ENCODE peak calls at places on chromosome 9, in nine cellular contexts. S is AG09319; R is psoas muscle; Q is thyroid gland; Y is neural crest cell; K is left ventricle myocardium inferior; J is adrenal gland; V is CD4-positive, alpha-beta T cell; G is CD8-positive, alpha-beta T cell. E is an unnamed sample.

GRCh38 chr9:136399176-136400037 is 563 bp downstream of the SNAPC4 start:
- DNase-seq in Q (peak), V (no peak), K (no peak), S (no peak), G (no peak), J (no peak), R (no peak), Y (peak), E (peak)

GRCh38 chr9:70954607-70955143 is 166.7 kb downstream of the TRPM3 start:
- DNase-seq in J (no peak), Y (no peak), V (no peak), G (no peak), S (no peak), R (no peak), Q (no peak), K (no peak), E (peak)

GRCh38 chr9:117335797-117336435 is 78.9 kb downstream of the ASTN2 start:
- DNase-seq in V (no peak), Q (no peak), J (no peak), K (no peak), Y (no peak), R (no peak), S (no peak), G (no peak), E (no peak)

GRCh38 chr9:123761905-123762605 is 167.9 kb downstream of the DENND1A start:
- DNase-seq in G (no peak), K (no peak), V (no peak), R (no peak), Y (no peak), S (no peak), Q (peak), J (no peak), E (no peak)

GRCh38 chr9:133184971-133185370 is 21.3 kb upstream of the GBGT1 start:
- DNase-seq in R (no peak), S (no peak), Q (peak), K (no peak), Y (peak), J (peak), G (no peak), V (no peak), E (no peak)

GRCh38 chr9:21686738-21687137 is 115.7 kb upstream of the MTAP start:
- DNase-seq in J (no peak), S (no peak), V (no peak), Y (no peak), K (no peak), Q (no peak), R (no peak), G (no peak), E (no peak)

GRCh38 chr9:38649731-38650363 is 29.5 kb upstream of the ANKRD18A start:
- DNase-seq in S (no peak), R (no peak), G (no peak), J (no peak), K (peak), Q (no peak), Y (no peak), V (no peak), E (no peak)

GRCh38 chr9:14823800-14824199 is 86.4 kb downstream of the FREM1 start:
- DNase-seq in R (no peak), Y (no peak), J (no peak), K (no peak), G (no peak), Q (no peak), V (no peak), S (no peak), E (no peak)

GRCh38 chr9:130399768-130400167 is 45.0 kb upstream of the ASS1 start:
- DNase-seq in Y (no peak), S (no peak), J (no peak), R (no peak), G (no peak), V (no peak), K (no peak), Q (no peak), E (no peak)

GRCh38 chr9:88342246-88342645 is 46.0 kb upstream of the SPIN1 start:
- DNase-seq in K (no peak), V (no peak), S (no peak), R (no peak), Y (no peak), Q (no peak), G (no peak), J (no peak), E (no peak)

GRCh38 chr9:124256517-124257069 is 1.2 kb upstream of the NEK6 start:
- DNase-seq in Y (no peak), S (peak), R (no peak), V (no peak), G (no peak), J (peak), K (no peak), Q (peak), E (peak)

GRCh38 chr9:121399883-121400607 is 30.0 kb upstream of the STOM start:
- DNase-seq in Q (no peak), K (no peak), G (no peak), J (no peak), V (no peak), R (no peak), S (peak), Y (no peak), E (no peak)

GRCh38 chr9:81083821-81084512 is 605.4 kb downstream of the TLE1 start:
- DNase-seq in J (peak), R (no peak), G (no peak), K (no peak), S (peak), Y (no peak), Q (no peak), V (no peak), E (no peak)

GRCh38 chr9:81082251-81082650 is 607.1 kb downstream of the TLE1 start:
- DNase-seq in R (no peak), J (no peak), S (no peak), K (no peak), G (no peak), Q (no peak), V (no peak), Y (no peak), E (no peak)

GRCh38 chr9:81080900-81081299 is 608.4 kb downstream of the TLE1 start:
- DNase-seq in K (no peak), S (no peak), G (no peak), V (no peak), R (no peak), J (no peak), Y (no peak), Q (no peak), E (no peak)

GRCh38 chr9:81080185-81080584 is 609.2 kb downstream of the TLE1 start:
- DNase-seq in Q (no peak), Y (no peak), J (no peak), G (no peak), S (no peak), R (no peak), V (no peak), K (no peak), E (no peak)

DNA sequence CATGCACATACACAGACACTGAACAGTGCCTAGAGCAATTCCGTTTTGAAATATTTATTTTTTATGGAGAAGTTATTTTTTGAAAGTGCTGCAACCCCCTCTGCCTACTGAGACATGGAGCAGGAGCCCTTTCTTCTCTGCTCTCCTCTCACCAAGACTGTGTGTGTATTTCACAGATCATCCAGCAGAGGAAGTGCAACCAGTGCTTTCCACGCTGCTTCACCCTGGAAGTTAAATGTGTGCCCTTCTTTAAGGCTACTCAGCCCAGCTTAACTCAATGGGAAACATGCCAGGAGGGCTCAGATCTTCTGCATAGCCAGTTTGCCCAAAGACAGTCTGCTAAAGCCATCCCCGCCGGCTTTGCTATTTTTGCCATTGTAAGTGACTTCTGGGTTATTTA is 606.3 kb downstream of the TLE1 start:
- DNase-seq in Q (no peak), V (no peak), Y (no peak), S (no peak), R (no peak), J (peak), G (no peak), K (no peak), E (no peak)
- TF ChIP-seq CTCF in Q (no peak), V (no peak), Y (peak), S (no peak), R (no peak), J (no peak), G (no peak), K (peak), E (peak)

DNA sequence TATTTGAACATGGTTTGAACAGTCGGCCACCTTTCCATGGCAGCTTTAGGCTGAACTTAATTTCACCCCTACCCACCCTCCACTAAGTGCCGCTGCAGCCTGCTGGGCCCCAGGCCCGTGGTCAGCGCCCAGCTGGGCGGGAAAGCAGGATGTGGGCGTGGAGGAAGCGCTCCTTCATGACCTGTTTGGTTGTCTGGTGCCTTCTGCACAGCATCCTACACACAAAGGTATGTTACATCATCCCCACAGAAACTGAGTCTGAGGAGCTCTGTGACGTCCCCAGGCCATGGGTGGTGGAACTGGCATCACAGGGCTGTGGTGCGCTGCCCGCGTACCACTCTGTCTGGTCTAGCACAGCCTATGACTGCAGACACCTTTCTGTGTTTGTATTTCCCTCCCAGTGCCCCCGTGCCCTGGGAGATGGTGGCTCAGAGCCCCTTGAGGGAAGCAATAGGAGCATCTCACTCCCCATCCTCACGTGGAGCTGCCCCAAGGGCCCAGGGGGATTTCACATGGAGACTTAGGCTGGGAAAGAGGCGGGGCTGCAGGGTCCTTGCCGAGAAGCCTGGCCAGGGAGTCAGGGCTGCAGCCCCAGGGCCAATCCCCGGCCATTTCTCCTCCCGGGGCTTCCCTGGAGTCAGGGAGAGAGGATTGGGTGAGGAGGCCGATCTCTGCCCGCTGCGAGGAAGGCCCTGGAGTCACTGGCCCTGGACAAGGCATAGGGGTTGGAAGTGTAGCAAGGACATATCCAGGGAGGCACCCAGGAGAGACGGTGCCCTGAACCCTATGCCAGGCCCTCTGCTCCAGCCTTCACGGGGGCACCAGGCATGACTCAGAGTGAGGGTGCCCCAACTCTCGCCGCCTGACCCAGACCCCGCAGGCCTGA is 37.5 kb upstream of the SUSD3 start:
- DNase-seq in Y (no peak), V (peak), J (peak), S (no peak), Q (no peak), G (peak), R (no peak), K (no peak), E (peak)
- TF ChIP-seq CTCF in Y (no peak), V (no peak), J (no peak), S (no peak), Q (no peak), G (peak), R (no peak), K (no peak), E (no peak)

GRCh38 chr9:104074876-104075275 is 19.2 kb upstream of the SMC2 start:
- DNase-seq in V (no peak), G (no peak), S (no peak), Q (no peak), K (no peak), R (no peak), J (no peak), Y (no peak), E (no peak)

GRCh38 chr9:104073770-104074133 is 20.4 kb upstream of the SMC2 start:
- DNase-seq in V (no peak), S (no peak), G (no peak), Q (no peak), K (no peak), J (no peak), Y (no peak), R (no peak), E (no peak)

GRCh38 chr9:104073098-104073769 is 20.9 kb upstream of the SMC2 start:
- DNase-seq in Q (no peak), V (no peak), Y (no peak), J (no peak), S (no peak), R (no peak), G (no peak), K (no peak), E (no peak)

GRCh38 chr9:104078596-104078995 is 15.5 kb upstream of the SMC2 start:
- DNase-seq in Y (no peak), Q (no peak), S (no peak), K (no peak), R (no peak), J (no peak), V (no peak), G (no peak), E (no peak)

DNA sequence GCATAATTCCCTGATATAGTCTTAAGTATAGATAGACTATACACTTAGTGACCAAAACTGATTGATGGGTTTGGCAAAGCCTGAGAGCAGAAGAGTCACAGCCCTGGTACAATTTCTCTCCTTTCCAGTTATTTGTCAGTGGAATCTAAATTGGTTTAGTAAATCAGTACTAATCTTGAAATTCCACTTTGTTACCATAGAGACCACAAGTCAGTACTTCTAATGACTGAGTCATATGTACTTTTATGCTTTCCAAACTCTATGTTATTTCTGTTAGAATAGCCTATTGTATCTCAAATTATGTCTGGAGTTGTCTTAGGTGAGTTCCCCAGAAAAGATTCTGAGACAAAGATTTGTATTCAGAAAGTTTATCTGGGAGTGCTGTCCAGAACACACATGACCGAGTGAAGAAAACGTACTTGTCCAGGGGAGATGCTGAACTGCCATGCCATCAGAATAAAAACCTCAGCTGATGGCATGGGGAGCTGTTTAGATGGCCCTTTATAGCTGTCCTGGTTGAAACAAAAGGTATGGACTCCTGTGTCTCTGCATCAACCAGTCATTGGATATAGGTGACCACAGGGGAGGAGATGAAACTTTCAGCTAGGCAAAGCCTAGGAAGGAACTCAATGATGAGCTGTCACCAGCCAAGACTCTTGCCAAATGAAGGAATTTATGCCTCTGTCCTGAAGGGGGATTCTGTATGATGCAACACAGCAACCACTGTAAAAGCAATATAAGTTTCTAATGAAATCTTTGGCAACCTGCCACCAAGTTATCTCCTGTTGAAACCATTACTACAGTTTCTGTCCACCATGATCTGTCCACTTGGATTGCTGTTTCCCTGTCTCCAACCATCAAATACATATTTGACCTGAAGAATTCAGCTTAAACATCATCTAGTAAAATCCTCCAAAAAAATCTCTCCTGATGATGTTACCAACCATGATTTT is 18.0 kb upstream of the SMC2 start:
- DNase-seq in Q (no peak), J (no peak), R (no peak), Y (no peak), V (no peak), G (no peak), S (no peak), K (no peak), E (no peak)
- TF ChIP-seq CTCF in Q (no peak), J (no peak), R (no peak), Y (no peak), V (no peak), G (no peak), S (no peak), K (no peak), E (peak)

DNA sequence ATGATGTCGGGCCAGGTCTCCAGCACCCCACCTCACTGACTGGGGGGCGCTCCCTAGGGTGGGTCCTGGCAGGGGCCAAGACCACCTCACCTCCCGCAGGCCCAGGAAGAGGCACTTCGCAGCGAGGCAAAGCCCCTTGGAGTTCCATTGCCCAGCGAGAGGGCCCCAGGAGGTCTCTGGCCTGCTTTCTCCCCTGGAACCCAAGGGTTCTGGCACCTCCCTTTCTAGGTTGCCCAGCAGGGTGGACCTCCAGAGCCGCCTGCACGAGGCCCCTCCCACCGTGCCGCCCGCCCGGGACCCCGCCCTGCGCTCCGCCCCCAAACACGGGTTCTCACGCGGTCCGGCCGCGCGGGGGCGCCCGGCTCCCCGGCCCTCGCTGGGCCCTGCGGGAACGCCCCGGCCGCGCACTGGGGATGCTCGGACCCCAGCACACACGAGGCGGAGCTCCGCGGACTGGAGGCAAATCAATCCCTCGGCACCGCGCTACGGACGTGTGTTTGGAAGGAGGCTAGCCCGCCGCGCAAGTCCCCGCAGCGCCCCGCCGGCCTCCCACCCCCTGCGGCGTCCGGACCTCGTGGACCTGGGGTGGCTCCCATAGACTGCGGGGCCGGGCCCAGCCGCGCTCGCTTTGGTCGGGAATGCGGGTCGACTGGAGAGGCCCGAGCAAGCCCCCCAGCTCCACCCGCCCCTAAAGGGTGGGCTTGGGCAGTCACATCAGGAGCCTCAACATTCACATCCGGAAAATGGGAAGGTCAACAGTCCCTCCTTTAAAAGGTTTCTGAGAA is 99.5 kb upstream of the LMX1B start:
- DNase-seq in V (peak), Q (peak), S (no peak), K (peak), R (peak), J (no peak), G (peak), Y (peak), E (peak)
- TF ChIP-seq CTCF in V (peak), Q (no peak), S (peak), K (peak), R (peak), J (peak), G (peak), Y (peak), E (peak)

DNA sequence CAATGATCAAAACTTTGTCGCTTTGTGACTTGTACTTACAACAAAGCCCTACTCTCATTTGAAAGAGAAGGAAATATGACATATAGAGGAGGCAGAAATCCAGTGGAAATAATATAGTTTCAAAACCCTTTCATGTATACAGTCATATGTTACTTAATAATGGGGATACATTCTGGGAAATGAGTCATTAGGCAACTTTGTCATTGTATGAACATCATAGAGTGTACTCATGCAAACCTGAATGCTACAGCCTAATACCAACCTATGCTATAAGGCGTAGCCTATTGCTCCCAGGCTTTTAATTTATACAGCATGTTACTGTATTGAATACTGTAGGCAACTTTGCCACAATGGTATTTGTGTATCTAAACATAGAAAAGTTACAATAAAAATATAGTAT is 69.0 kb upstream of the SMC2 start:
- DNase-seq in G (no peak), Q (no peak), K (no peak), S (no peak), V (no peak), J (no peak), R (no peak), Y (no peak), E (no peak)
- TF ChIP-seq CTCF in G (no peak), Q (no peak), K (no peak), S (no peak), V (no peak), J (no peak), R (no peak), Y (no peak), E (no peak)

E was measured in chondrocyte.